ENCODE peak calls at places on chromosome 22, in five cellular contexts. One of them, this sample, is unnamed.

GRCh38 chr22:41805639-41806038 is 5.2 kb downstream of the CCDC134 start:
- DNase-seq in HCT116: no peak
- DNase-seq in HepG2: no peak
- DNase-seq in K562: no peak
- DNase-seq in GM12878: no peak
- DNase-seq in this sample: no peak

GRCh38 chr22:41908409-41909289 is 6.2 kb downstream of the SHISA8 start:
- DNase-seq in HCT116: no peak
- DNase-seq in HepG2: no peak
- DNase-seq in K562: no peak
- DNase-seq in GM12878: no peak
- DNase-seq in this sample: peak

GRCh38 chr22:27213291-27213690 is 555.9 kb downstream of the MIAT start:
- DNase-seq in HCT116: no peak
- DNase-seq in HepG2: no peak
- DNase-seq in K562: no peak
- DNase-seq in GM12878: no peak
- DNase-seq in this sample: no peak

GRCh38 chr22:27802389-27803079 is 978 bp upstream of the MN1 start:
- DNase-seq in HCT116: no peak
- DNase-seq in HepG2: no peak
- DNase-seq in K562: no peak
- DNase-seq in GM12878: no peak
- DNase-seq in this sample: no peak

GRCh38 chr22:42716221-42716620 is 4.4 kb downstream of the A4GALT start:
- DNase-seq in HCT116: no peak
- DNase-seq in HepG2: no peak
- DNase-seq in K562: no peak
- DNase-seq in GM12878: peak
- DNase-seq in this sample: no peak

GRCh38 chr22:43274595-43275240 is 68.5 kb downstream of the SCUBE1 start:
- DNase-seq in HCT116: no peak
- DNase-seq in HepG2: no peak
- DNase-seq in K562: no peak
- DNase-seq in GM12878: no peak
- DNase-seq in this sample: no peak

GRCh38 chr22:19884161-19884953 is 29.7 kb upstream of the GNB1L start:
- DNase-seq in HCT116: no peak
- DNase-seq in HepG2: no peak
- DNase-seq in K562: no peak
- DNase-seq in GM12878: no peak
- DNase-seq in this sample: peak

GRCh38 chr22:36797334-36797733 is 19.5 kb downstream of the PVALB start:
- DNase-seq in HCT116: no peak
- DNase-seq in HepG2: no peak
- DNase-seq in K562: no peak
- DNase-seq in GM12878: no peak
- DNase-seq in this sample: no peak

GRCh38 chr22:36197601-36198146 is 3.9 kb downstream of the APOL4 start:
- DNase-seq in HCT116: no peak
- DNase-seq in HepG2: no peak
- DNase-seq in K562: peak
- DNase-seq in GM12878: no peak
- DNase-seq in this sample: peak

GRCh38 chr22:21568207-21569075 is 927 bp downstream of the UBE2L3 start:
- DNase-seq in HCT116: no peak
- DNase-seq in HepG2: peak
- DNase-seq in K562: peak
- DNase-seq in GM12878: no peak
- DNase-seq in this sample: peak

GRCh38 chr22:44625981-44626687 is 75.9 kb upstream of the PRR5 start:
- DNase-seq in HCT116: peak
- DNase-seq in HepG2: peak
- DNase-seq in K562: peak
- DNase-seq in GM12878: peak
- DNase-seq in this sample: peak

GRCh38 chr22:41780714-41781507 is 19.6 kb upstream of the CCDC134 start:
- DNase-seq in HCT116: no peak
- DNase-seq in HepG2: peak
- DNase-seq in K562: peak
- DNase-seq in GM12878: peak
- DNase-seq in this sample: no peak

GRCh38 chr22:33329398-33329797 is 271.2 kb upstream of the SYN3 start:
- DNase-seq in HCT116: no peak
- DNase-seq in HepG2: peak
- DNase-seq in K562: no peak
- DNase-seq in GM12878: no peak
- DNase-seq in this sample: no peak

GRCh38 chr22:49849161-49850020 is 4.3 kb upstream of the ZBED4 start:
- DNase-seq in HCT116: no peak
- DNase-seq in HepG2: no peak
- DNase-seq in K562: no peak
- DNase-seq in GM12878: no peak
- DNase-seq in this sample: peak

GRCh38 chr22:49753276-49753884 is 74.3 kb downstream of the BRD1 start:
- DNase-seq in HCT116: no peak
- DNase-seq in HepG2: no peak
- DNase-seq in K562: no peak
- DNase-seq in GM12878: no peak
- DNase-seq in this sample: peak

GRCh38 chr22:41856484-41856883 is 23.6 kb downstream of the SREBF2 start:
- DNase-seq in HCT116: no peak
- DNase-seq in HepG2: no peak
- DNase-seq in K562: no peak
- DNase-seq in GM12878: no peak
- DNase-seq in this sample: no peak

GRCh38 chr22:50074056-50074455 is 11.2 kb downstream of the MLC1 start:
- DNase-seq in HCT116: no peak
- DNase-seq in HepG2: no peak
- DNase-seq in K562: no peak
- DNase-seq in GM12878: no peak
- DNase-seq in this sample: peak

GRCh38 chr22:43378011-43378704 is 33.7 kb upstream of the MPPED1 start:
- DNase-seq in HCT116: no peak
- DNase-seq in HepG2: peak
- DNase-seq in K562: no peak
- DNase-seq in GM12878: peak
- DNase-seq in this sample: no peak

GRCh38 chr22:42994917-42995562 is 19.9 kb downstream of the PACSIN2 start:
- DNase-seq in HCT116: no peak
- DNase-seq in HepG2: peak
- DNase-seq in K562: no peak
- DNase-seq in GM12878: peak
- DNase-seq in this sample: no peak

GRCh38 chr22:37206118-37206840 is 6.0 kb downstream of the SSTR3 start:
- DNase-seq in HCT116: no peak
- DNase-seq in HepG2: no peak
- DNase-seq in K562: no peak
- DNase-seq in GM12878: no peak
- DNase-seq in this sample: no peak

GRCh38 chr22:50115693-50116092 is 25.9 kb downstream of the MOV10L1 start:
- DNase-seq in HCT116: no peak
- DNase-seq in HepG2: peak
- DNase-seq in K562: no peak
- DNase-seq in GM12878: no peak
- DNase-seq in this sample: peak

GRCh38 chr22:19937616-19938473 is 3.7 kb upstream of the COMT start:
- DNase-seq in HCT116: no peak
- DNase-seq in HepG2: peak
- DNase-seq in K562: no peak
- DNase-seq in GM12878: no peak
- DNase-seq in this sample: no peak

GRCh38 chr22:26573026-26573662 is 16.8 kb downstream of the TPST2 start:
- DNase-seq in HCT116: no peak
- DNase-seq in HepG2: no peak
- DNase-seq in K562: peak
- DNase-seq in GM12878: no peak
- DNase-seq in this sample: no peak

GRCh38 chr22:21816787-21817496 is 50.5 kb downstream of the MAPK1 start:
- DNase-seq in HCT116: no peak
- DNase-seq in HepG2: no peak
- DNase-seq in K562: peak
- DNase-seq in GM12878: peak
- DNase-seq in this sample: peak

DNA sequence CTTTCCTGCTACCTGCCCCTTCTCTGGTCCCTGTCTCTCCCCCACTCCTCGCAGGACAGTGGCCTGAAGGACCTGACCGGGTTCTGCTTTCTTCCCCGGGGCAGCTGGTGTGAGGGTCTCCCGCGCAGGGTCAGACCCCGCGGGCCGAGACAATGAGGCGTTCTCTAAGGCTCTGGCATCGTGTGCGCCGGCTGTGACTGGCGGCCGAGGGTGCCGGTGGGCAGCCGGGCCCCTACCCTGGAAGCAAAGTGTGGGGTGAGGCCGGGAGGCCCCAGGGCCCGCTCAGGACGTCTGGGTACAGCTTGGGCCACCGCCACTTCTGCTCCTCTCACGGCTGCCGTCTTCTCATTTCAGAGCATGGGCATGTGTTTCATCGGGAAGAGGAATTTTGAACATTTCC is 16.3 kb downstream of the TRMU start:
- DNase-seq in HCT116: no peak
- DNase-seq in HepG2: no peak
- DNase-seq in K562: no peak
- DNase-seq in GM12878: no peak
- DNase-seq in this sample: no peak
- TF ChIP-seq RAD21 in HCT116: no peak
- TF ChIP-seq RAD21 in HepG2: no peak
- TF ChIP-seq RAD21 in K562: no peak
- TF ChIP-seq RAD21 in GM12878: no peak
- TF ChIP-seq RAD21 in this sample: no peak

DNA sequence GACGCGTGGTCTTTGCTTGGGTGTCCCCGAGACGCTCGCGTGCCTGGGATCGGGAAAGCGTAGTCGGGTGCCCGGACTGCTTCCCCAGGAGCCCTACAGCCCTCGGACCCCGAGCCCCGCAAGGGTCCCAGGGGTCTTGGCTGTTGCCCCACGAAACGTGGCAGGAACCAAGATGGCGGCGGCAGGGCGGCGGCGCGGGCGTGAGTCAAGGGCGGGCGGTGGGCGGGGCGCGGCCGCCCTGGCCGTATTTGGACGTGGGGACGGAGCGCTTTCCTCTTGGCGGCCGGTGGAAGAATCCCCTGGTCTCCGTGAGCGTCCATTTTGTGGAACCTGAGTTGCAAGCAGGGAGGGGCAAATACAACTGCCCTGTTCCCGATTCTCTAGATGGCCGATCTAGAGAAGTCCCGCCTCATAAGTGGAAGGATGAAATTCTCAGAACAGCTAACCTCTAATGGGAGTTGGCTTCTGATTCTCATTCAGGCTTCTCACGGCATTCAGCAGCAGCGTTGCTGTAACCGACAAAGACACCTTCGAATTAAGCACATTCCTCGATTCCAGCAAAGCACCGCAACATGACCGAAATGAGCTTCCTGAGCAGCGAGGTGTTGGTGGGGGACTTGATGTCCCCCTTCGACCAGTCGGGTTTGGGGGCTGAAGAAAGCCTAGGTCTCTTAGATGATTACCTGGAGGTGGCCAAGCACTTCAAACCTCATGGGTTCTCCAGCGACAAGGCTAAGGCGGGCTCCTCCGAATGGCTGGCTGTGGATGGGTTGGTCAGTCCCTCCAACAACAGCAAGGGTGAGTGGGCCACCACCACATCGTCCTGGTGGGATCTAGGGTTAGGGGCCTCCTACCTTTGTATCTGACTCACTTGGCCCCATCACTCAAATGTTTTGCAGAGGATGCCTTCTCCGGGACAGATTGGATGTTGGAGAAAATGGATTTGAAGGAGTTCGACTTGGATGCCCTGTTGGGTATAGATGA is 804 bp downstream of the ATF4 start:
- DNase-seq in HCT116: no peak
- DNase-seq in HepG2: no peak
- DNase-seq in K562: peak
- DNase-seq in GM12878: no peak
- DNase-seq in this sample: peak
- TF ChIP-seq ZBTB33 in HCT116: no peak
- TF ChIP-seq ZBTB33 in HepG2: no peak
- TF ChIP-seq ZBTB33 in K562: no peak
- TF ChIP-seq ZBTB33 in GM12878: no peak
- TF ChIP-seq ZBTB33 in this sample: no peak

GRCh38 chr22:17120711-17121234 is 387 bp downstream of the TMEM121B start:
- DNase-seq in HCT116: no peak
- DNase-seq in HepG2: no peak
- DNase-seq in K562: no peak
- DNase-seq in GM12878: no peak
- DNase-seq in this sample: no peak

GRCh38 chr22:17121235-17122195 is at the start of gene TMEM121B:
- DNase-seq in HCT116: no peak
- DNase-seq in HepG2: no peak
- DNase-seq in K562: peak
- DNase-seq in GM12878: no peak
- DNase-seq in this sample: peak

GRCh38 chr22:17118342-17118741 is 2.8 kb downstream of the TMEM121B start:
- DNase-seq in HCT116: no peak
- DNase-seq in HepG2: no peak
- DNase-seq in K562: no peak
- DNase-seq in GM12878: no peak
- DNase-seq in this sample: no peak

GRCh38 chr22:17119481-17120202 is 1.5 kb downstream of the TMEM121B start:
- DNase-seq in HCT116: no peak
- DNase-seq in HepG2: no peak
- DNase-seq in K562: peak
- DNase-seq in GM12878: no peak
- DNase-seq in this sample: peak

GRCh38 chr22:17120281-17120680 is 879 bp downstream of the TMEM121B start:
- DNase-seq in HCT116: no peak
- DNase-seq in HepG2: no peak
- DNase-seq in K562: peak
- DNase-seq in GM12878: no peak
- DNase-seq in this sample: peak
- TF ChIP-seq RAD21 in HCT116: no peak
- TF ChIP-seq RAD21 in HepG2: no peak
- TF ChIP-seq RAD21 in K562: no peak
- TF ChIP-seq RAD21 in GM12878: no peak
- TF ChIP-seq RAD21 in this sample: no peak

GRCh38 chr22:38317995-38318715 is 922 bp upstream of the CSNK1E start:
- DNase-seq in HCT116: peak
- DNase-seq in HepG2: peak
- DNase-seq in K562: peak
- DNase-seq in GM12878: no peak
- DNase-seq in this sample: no peak
- TF ChIP-seq ZBTB33 in HCT116: no peak
- TF ChIP-seq ZBTB33 in HepG2: no peak
- TF ChIP-seq ZBTB33 in K562: no peak
- TF ChIP-seq ZBTB33 in GM12878: no peak
- TF ChIP-seq ZBTB33 in this sample: no peak

This sample was measured in SK-N-SH.